ENCODE peak calls at places on chromosomes 11 and 22, in four cellular contexts. One of them, this sample, is unnamed.

GRCh38 chr11:360326-361280 is 8.7 kb upstream of the B4GALNT4 start:
- DNase-seq in K562: peak
- DNase-seq in H1: no peak
- DNase-seq in GM12878: no peak
- DNase-seq in this sample: no peak

GRCh38 chr11:40204228-40204627 is 1255.2 kb downstream of the LRRC4C start:
- DNase-seq in K562: no peak
- DNase-seq in H1: no peak
- DNase-seq in GM12878: no peak
- DNase-seq in this sample: no peak

GRCh38 chr11:68687986-68688385 is 3.6 kb downstream of the GAL start:
- DNase-seq in K562: no peak
- DNase-seq in H1: no peak
- DNase-seq in GM12878: no peak
- DNase-seq in this sample: no peak

GRCh38 chr11:69427337-69427736 is 54.1 kb upstream of the LINC01488 start:
- DNase-seq in K562: no peak
- DNase-seq in H1: no peak
- DNase-seq in GM12878: no peak
- DNase-seq in this sample: no peak

GRCh38 chr22:24455751-24456426 is 28.5 kb downstream of the ADORA2A start:
- DNase-seq in K562: peak
- DNase-seq in H1: no peak
- DNase-seq in GM12878: no peak
- DNase-seq in this sample: no peak

GRCh38 chr11:65643971-65644370 is 6.1 kb downstream of the SIPA1 start:
- DNase-seq in K562: peak
- DNase-seq in H1: no peak
- DNase-seq in GM12878: no peak
- DNase-seq in this sample: no peak

GRCh38 chr11:108538022-108538424 is 39.8 kb upstream of the POGLUT3 start:
- DNase-seq in K562: no peak
- DNase-seq in H1: no peak
- DNase-seq in GM12878: no peak
- DNase-seq in this sample: no peak

GRCh38 chr11:2525941-2526807 is 81.4 kb downstream of the KCNQ1 start:
- DNase-seq in K562: no peak
- DNase-seq in H1: no peak
- DNase-seq in GM12878: no peak
- DNase-seq in this sample: no peak

GRCh38 chr11:94196363-94196762 is 67.7 kb downstream of the PANX1 start:
- DNase-seq in K562: no peak
- DNase-seq in H1: no peak
- DNase-seq in GM12878: no peak
- DNase-seq in this sample: no peak

GRCh38 chr11:76783901-76784813 is 1.0 kb downstream of the TSKU start:
- DNase-seq in K562: peak
- DNase-seq in H1: peak
- DNase-seq in GM12878: no peak
- DNase-seq in this sample: peak

GRCh38 chr22:38295339-38295738 is 21.9 kb downstream of the CSNK1E start:
- DNase-seq in K562: no peak
- DNase-seq in H1: no peak
- DNase-seq in GM12878: no peak
- DNase-seq in this sample: no peak

GRCh38 chr11:5679811-5680210 is 5.1 kb downstream of the TRIM5 start:
- DNase-seq in K562: no peak
- DNase-seq in H1: no peak
- DNase-seq in GM12878: no peak
- DNase-seq in this sample: no peak

DNA sequence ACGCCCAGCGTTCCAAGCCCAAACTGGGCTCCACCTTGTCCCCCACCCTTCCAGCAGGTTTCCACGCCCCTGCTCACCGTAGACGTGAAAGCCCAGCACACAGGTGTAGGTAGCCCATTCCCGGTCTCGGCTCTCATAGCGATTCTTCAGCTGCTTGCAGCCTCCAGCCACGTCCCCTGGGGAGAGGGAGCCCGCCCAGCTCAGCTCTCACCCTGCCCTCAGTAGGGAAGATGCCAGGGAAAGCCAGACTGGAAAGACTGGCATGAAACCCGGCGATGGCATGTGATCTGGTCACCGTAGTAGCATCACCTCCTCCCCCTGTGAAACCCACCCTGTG is 1.4 kb upstream of the MTA2 start:
- DNase-seq in K562: no peak
- DNase-seq in H1: no peak
- DNase-seq in GM12878: no peak
- DNase-seq in this sample: no peak
- TF ChIP-seq EGR1 in K562: no peak
- TF ChIP-seq EGR1 in H1: no peak
- TF ChIP-seq EGR1 in GM12878: no peak
- TF ChIP-seq EGR1 in this sample: no peak

GRCh38 chr11:126701555-126701897 is 299.0 kb downstream of the KIRREL3 start:
- DNase-seq in K562: no peak
- DNase-seq in H1: no peak
- DNase-seq in GM12878: no peak
- DNase-seq in this sample: no peak

GRCh38 chr11:126702987-126703386 is 297.6 kb downstream of the KIRREL3 start:
- DNase-seq in K562: no peak
- DNase-seq in H1: no peak
- DNase-seq in GM12878: no peak
- DNase-seq in this sample: no peak

GRCh38 chr11:126704144-126704543 is 296.4 kb downstream of the KIRREL3 start:
- DNase-seq in K562: no peak
- DNase-seq in H1: no peak
- DNase-seq in GM12878: no peak
- DNase-seq in this sample: no peak

GRCh38 chr11:126702165-126702738 is 298.3 kb downstream of the KIRREL3 start:
- DNase-seq in K562: no peak
- DNase-seq in H1: no peak
- DNase-seq in GM12878: no peak
- DNase-seq in this sample: no peak

GRCh38 chr11:126703661-126704060 is 296.9 kb downstream of the KIRREL3 start:
- DNase-seq in K562: no peak
- DNase-seq in H1: no peak
- DNase-seq in GM12878: no peak
- DNase-seq in this sample: no peak
- H3K27ac ChIP-seq in K562: no peak
- H3K27ac ChIP-seq in H1: no peak
- H3K27ac ChIP-seq in GM12878: no peak
- H3K27ac ChIP-seq in this sample: no peak

DNA sequence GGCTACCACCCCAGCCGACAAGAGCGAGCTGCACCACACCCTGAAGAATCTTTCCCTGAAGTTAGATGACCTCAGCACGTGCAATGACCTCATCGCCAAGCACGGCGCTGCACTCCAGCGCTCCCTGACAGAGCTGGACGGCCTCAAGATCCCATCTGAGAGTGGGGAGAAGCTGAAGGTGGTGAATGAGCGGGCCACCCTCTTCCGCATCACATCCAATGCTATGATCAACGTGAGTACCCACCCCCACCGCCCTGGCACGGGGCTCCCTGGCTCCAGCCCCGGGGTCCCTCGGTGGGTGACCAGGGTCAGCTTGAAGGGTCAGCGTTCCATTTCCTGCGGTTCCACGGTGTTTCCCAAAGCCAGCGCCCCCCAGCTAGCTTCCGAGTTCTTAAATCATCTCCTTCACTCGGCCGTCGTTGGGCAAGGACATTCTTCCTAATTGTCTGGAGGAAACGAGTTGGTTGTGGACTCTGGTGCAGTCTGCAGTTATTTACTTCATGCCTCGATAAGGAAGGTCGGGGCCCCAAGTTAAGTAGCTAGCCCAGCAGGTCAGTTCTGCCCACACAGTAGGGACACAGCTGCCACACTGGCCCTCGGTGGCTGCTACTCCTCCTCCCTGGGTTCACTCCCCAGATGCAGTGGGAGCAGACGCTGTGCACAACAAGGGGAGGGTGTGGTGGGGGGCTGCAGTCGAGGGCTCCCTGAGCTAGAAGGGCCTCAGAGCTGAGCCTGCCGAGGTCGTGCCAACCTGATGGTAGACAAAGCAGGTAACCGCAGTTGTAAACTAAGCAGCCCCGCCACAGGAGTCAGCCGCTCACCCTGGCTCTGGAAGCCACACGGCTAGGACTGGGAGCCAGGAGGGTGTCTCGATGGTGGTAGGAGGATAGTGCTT is 97.9 kb downstream of the MORC2 start:
- DNase-seq in K562: no peak
- DNase-seq in H1: no peak
- DNase-seq in GM12878: no peak
- DNase-seq in this sample: no peak
- TF ChIP-seq EGR1 in K562: no peak
- TF ChIP-seq EGR1 in H1: no peak
- TF ChIP-seq EGR1 in GM12878: no peak
- TF ChIP-seq EGR1 in this sample: no peak

DNA sequence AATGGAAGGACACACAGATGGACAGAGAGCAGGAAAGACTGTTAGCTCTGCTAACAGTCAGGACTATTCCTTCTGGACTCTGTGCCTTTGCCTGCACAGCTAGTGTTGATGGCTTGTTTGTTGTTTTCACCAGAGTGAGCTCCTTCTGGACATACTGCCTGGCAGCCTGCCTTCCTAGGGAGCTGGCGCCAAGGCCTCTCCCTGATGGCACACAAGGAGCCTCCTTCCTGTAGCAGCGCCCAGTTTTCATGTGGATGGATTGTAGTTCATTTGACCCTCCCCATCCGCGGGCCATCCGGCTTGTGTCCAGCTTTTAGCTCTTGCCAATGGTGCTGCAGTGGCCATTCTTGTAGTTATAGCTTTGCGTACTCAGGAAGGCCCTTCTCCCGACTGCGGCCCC is 16.6 kb upstream of the BCR start:
- DNase-seq in K562: no peak
- DNase-seq in H1: no peak
- DNase-seq in GM12878: no peak
- DNase-seq in this sample: no peak
- H3K27ac ChIP-seq in K562: no peak
- H3K27ac ChIP-seq in H1: no peak
- H3K27ac ChIP-seq in GM12878: no peak
- H3K27ac ChIP-seq in this sample: no peak

GRCh38 chr11:4134844-4135243 is 40.2 kb downstream of the RRM1 start:
- DNase-seq in K562: no peak
- DNase-seq in H1: no peak
- DNase-seq in GM12878: no peak
- DNase-seq in this sample: no peak
- TF ChIP-seq EGR1 in K562: no peak
- TF ChIP-seq EGR1 in H1: no peak
- TF ChIP-seq EGR1 in GM12878: no peak
- TF ChIP-seq EGR1 in this sample: no peak

GRCh38 chr22:17978027-17978426 is 46.3 kb downstream of the MICAL3 start:
- DNase-seq in K562: no peak
- DNase-seq in H1: no peak
- DNase-seq in GM12878: no peak
- DNase-seq in this sample: no peak

GRCh38 chr22:17982572-17983141 is 41.7 kb downstream of the MICAL3 start:
- DNase-seq in K562: no peak
- DNase-seq in H1: no peak
- DNase-seq in GM12878: no peak
- DNase-seq in this sample: no peak

GRCh38 chr22:17980013-17980510 is 44.3 kb downstream of the MICAL3 start:
- DNase-seq in K562: no peak
- DNase-seq in H1: no peak
- DNase-seq in GM12878: no peak
- DNase-seq in this sample: no peak

GRCh38 chr22:17981497-17981896 is 42.9 kb downstream of the MICAL3 start:
- DNase-seq in K562: no peak
- DNase-seq in H1: no peak
- DNase-seq in GM12878: no peak
- DNase-seq in this sample: no peak

GRCh38 chr22:17980638-17981051 is 43.7 kb downstream of the MICAL3 start:
- DNase-seq in K562: peak
- DNase-seq in H1: no peak
- DNase-seq in GM12878: no peak
- DNase-seq in this sample: no peak
- H3K27ac ChIP-seq in K562: peak
- H3K27ac ChIP-seq in H1: no peak
- H3K27ac ChIP-seq in GM12878: no peak
- H3K27ac ChIP-seq in this sample: no peak

DNA sequence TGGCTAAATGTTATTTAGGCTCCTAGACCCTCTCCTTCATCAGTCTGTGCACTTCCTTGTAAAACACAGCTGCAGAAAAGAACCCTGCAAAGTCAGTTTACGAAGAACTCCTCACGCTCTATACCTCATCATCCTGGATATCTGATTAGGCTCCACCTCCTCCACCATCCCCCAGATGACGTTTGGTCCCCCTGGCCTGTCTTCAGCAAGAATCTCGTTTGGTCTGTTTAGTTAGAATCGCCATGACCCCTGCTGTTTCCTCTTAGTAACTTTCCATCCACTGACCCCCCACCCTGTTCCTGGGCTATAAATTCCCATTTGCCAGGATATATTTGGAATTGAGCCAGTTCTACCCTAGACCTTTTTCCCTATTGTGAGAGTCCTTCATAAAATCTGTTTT is 214.1 kb downstream of the OPCML start:
- DNase-seq in K562: no peak
- DNase-seq in H1: no peak
- DNase-seq in GM12878: no peak
- DNase-seq in this sample: no peak
- TF ChIP-seq EGR1 in K562: no peak
- TF ChIP-seq EGR1 in H1: no peak
- TF ChIP-seq EGR1 in GM12878: no peak
- TF ChIP-seq EGR1 in this sample: no peak

GRCh38 chr11:129320485-129320884 is 55.2 kb upstream of the BARX2 start:
- DNase-seq in K562: no peak
- DNase-seq in H1: no peak
- DNase-seq in GM12878: no peak
- DNase-seq in this sample: no peak

GRCh38 chr11:129319201-129319600 is 56.4 kb upstream of the BARX2 start:
- DNase-seq in K562: no peak
- DNase-seq in H1: no peak
- DNase-seq in GM12878: no peak
- DNase-seq in this sample: no peak

GRCh38 chr11:129319751-129320150 is 55.9 kb upstream of the BARX2 start:
- DNase-seq in K562: no peak
- DNase-seq in H1: no peak
- DNase-seq in GM12878: no peak
- DNase-seq in this sample: no peak

GRCh38 chr11:129322941-129323340 is 52.7 kb upstream of the BARX2 start:
- DNase-seq in K562: no peak
- DNase-seq in H1: no peak
- DNase-seq in GM12878: no peak
- DNase-seq in this sample: no peak

GRCh38 chr11:129321076-129321475 is 54.6 kb upstream of the BARX2 start:
- DNase-seq in K562: no peak
- DNase-seq in H1: no peak
- DNase-seq in GM12878: no peak
- DNase-seq in this sample: no peak
- H3K27ac ChIP-seq in K562: no peak
- H3K27ac ChIP-seq in H1: no peak
- H3K27ac ChIP-seq in GM12878: no peak
- H3K27ac ChIP-seq in this sample: no peak

This sample was measured in HCT116.